ENCODE peak calls at places on chromosomes 7 and 10, in four cellular contexts. A is K562, E is HepG2, L is GM12878. V is an unnamed sample.

GRCh38 chr7:99379043-99379577 is 4.6 kb downstream of the ARPC1B start:
- DNase-seq in E (no peak), L (peak; percentile 68), A (peak; percentile 65), V (no peak)

GRCh38 chr10:50635286-50635685 is 11.5 kb upstream of the SGMS1 start:
- DNase-seq in L (no peak), A (no peak), E (no peak), V (no peak)

GRCh38 chr7:123355576-123356195 is 155.9 kb upstream of the SLC13A1 start:
- DNase-seq in A (no peak), L (no peak), E (no peak), V (no peak)

GRCh38 chr10:7811000-7811399 is 7.3 kb upstream of the TAF3 start:
- DNase-seq in A (no peak), L (no peak), E (no peak), V (no peak)

GRCh38 chr10:63713191-63714144 is 192.3 kb downstream of the REEP3 start:
- DNase-seq in A (no peak), L (no peak), E (peak; percentile 9), V (peak; percentile 79)

GRCh38 chr7:108004220-108005142 is 1.5 kb upstream of the LAMB1 start:
- DNase-seq in L (no peak), A (no peak), E (peak; percentile 88), V (no peak)

GRCh38 chr10:127990846-127991542 is 84.1 kb downstream of the PTPRE start:
- DNase-seq in A (no peak), E (no peak), L (no peak), V (no peak)

GRCh38 chr7:39650676-39651075 is 27.3 kb downstream of the RALA start:
- DNase-seq in E (no peak), L (no peak), A (no peak), V (no peak)

GRCh38 chr7:43693687-43694398 is 35.5 kb downstream of the COA1 start:
- DNase-seq in L (no peak), A (no peak), E (peak; percentile 22), V (no peak)

GRCh38 chr10:20276127-20276979 is 460.1 kb downstream of the PLXDC2 start:
- DNase-seq in L (no peak), E (peak; percentile 65), A (no peak), V (no peak)

GRCh38 chr10:51389415-51390342 is 309.7 kb downstream of the CSTF2T start:
- DNase-seq in L (peak; percentile 2), A (peak; percentile 55), E (peak; percentile 32), V (peak; percentile 75)

GRCh38 chr7:30206942-30207341 is 72.2 kb downstream of the MTURN start:
- DNase-seq in A (no peak), L (no peak), E (no peak), V (no peak)

GRCh38 chr10:126073606-126074005 is 177.2 kb downstream of the FANK1 start:
- DNase-seq in A (no peak), L (no peak), E (no peak), V (no peak)

GRCh38 chr7:55279080-55279845 is 85.9 kb upstream of the LANCL2 start:
- DNase-seq in A (no peak), L (no peak), E (no peak), V (no peak)

GRCh38 chr7:121945066-121945848 is 72.3 kb downstream of the PTPRZ1 start:
- DNase-seq in E (no peak), A (no peak), L (no peak), V (no peak)

GRCh38 chr7:132102942-132103341 is 473.3 kb downstream of the PLXNA4 start:
- DNase-seq in A (no peak), L (no peak), E (no peak), V (no peak)
- TF ChIP-seq CBX5 in A (no peak), L (no peak), E (no peak), V (no peak)

GRCh38 chr7:129531721-129532120 is 29.4 kb downstream of the SMKR1 start:
- DNase-seq in A (no peak), E (no peak), L (no peak), V (no peak)
- H3K4me2 ChIP-seq in A (no peak overlapping the region), E (no peak overlapping the region), L (no peak overlapping the region), V (no peak overlapping the region)

GRCh38 chr7:18265611-18266281 is 229.8 kb upstream of the HDAC9 start:
- DNase-seq in A (no peak), L (no peak), E (no peak), V (no peak)
- TF ChIP-seq CBX5 in A (no peak), L (no peak), E (no peak), V (no peak)

DNA sequence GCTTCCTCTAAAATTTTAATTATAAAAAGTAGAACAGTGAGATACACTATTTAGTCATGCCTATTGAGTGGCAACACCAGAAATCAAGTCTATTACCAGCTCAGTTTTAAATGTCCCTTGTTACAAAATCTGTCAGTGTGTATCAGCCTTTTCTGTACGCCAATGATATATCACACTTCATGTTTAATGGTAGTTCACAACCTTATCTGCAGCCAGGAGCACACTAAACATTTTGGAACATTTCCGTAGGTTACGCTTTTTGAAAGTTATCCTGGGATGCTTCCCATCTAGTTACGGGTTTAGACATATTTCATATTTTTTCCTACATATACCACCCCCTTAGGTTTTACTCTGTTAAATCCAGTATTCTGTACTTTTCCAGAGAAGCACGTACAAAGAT is 5.4 kb downstream of the HNRNPA2B1 start:
- DNase-seq in A (no peak), L (no peak), E (no peak), V (no peak)
- H3K4me2 ChIP-seq in A (no peak overlapping the region), L (peak overlapping the region; percentile 70), E (peak overlapping the region; percentile 25), V (no peak overlapping the region)

DNA sequence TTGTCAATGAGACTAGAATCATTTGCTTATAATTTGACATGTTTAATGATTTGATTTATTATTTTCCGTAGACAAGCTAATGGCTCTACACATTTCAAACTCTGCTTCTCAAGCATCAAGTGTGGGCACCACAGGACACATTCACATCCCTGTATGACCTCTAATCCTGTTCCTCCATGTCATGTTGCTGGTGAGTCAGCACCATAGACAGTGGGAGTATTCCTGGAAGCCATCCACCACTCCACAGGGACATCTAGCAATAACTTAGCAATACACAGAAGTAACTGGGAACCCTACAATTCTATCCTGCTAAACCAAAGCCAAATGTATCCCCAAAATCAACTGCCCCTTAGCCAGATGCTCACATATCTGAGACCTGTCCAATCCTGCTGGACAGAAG is 126.6 kb downstream of the GFRA1 start:
- DNase-seq in E (no peak), L (no peak), A (no peak), V (no peak)
- TF ChIP-seq CBX5 in E (no peak), L (no peak), A (no peak), V (no peak)

GRCh38 chr7:139681463-139681755 is 96.4 kb downstream of the HIPK2 start:
- DNase-seq in E (no peak), L (no peak), A (peak; percentile 52), V (no peak)
- H3K4me2 ChIP-seq in E (no peak overlapping the region), L (no peak overlapping the region), A (peak overlapping the region; percentile 34), V (no peak overlapping the region)

GRCh38 chr7:91883676-91884362 is 3.3 kb upstream of the MTERF1 start:
- DNase-seq in A (peak; percentile 36), E (no peak), L (no peak), V (no peak)
- TF ChIP-seq CBX5 in A (no peak), E (no peak), L (no peak), V (no peak)

GRCh38 chr10:8919291-8919690 is 864.8 kb downstream of the GATA3 start:
- DNase-seq in L (no peak), A (no peak), E (no peak), V (no peak)

GRCh38 chr10:8923096-8923495 is 868.6 kb downstream of the GATA3 start:
- DNase-seq in E (no peak), A (no peak), L (no peak), V (no peak)

DNA sequence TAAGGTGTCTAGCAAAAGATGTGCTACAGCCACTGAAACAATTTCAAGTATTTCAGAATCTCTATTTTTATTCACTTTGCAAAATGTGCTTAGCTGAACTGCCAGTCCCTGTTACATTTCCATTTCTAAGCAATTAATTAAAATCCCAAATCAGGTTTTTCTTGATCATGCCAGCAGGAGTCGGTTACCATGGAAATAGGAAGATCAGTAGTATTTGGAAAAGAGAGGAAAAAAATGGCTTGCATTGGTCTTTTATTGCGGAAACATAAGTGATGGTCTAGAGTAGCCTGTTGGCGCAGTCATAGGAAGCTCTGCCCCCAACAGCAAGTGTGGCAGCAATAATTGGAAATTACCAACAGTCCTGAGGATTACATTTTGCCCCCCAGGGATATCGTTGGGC is 867.1 kb downstream of the GATA3 start:
- DNase-seq in A (no peak), L (no peak), E (no peak), V (no peak)
- H3K4me2 ChIP-seq in A (no peak overlapping the region), L (no peak overlapping the region), E (no peak overlapping the region), V (peak overlapping the region; percentile 40)